ENCODE peak calls at places on chromosomes 16 and 17, in seven cellular contexts. E is breast epithelium, P is HEK293T, I is nucleus accumbens, H is RPMI8226, U is NCI-H1105, F is amygdala. O is an unnamed sample.

GRCh38 chr17:50764860-50765259 is 2.5 kb downstream of the ANKRD40CL start:
- DNase-seq in H (no peak), P (no peak), E (no peak), F (no peak), I (no peak), U (no peak), O (no peak)

GRCh38 chr17:78905111-78905510 is 2.1 kb upstream of the CEP295NL start:
- DNase-seq in H (no peak), F (no peak), I (no peak), E (no peak), P (no peak), U (no peak), O (no peak)

GRCh38 chr16:68275611-68276191 is 11.4 kb downstream of the SLC7A6 start:
- DNase-seq in E (no peak), I (no peak), F (no peak), U (peak), H (no peak), P (no peak), O (peak)

GRCh38 chr16:46775214-46775613 is 27.1 kb upstream of the MYLK3 start:
- DNase-seq in E (no peak), I (no peak), H (no peak), P (no peak), F (no peak), U (no peak), O (no peak)

GRCh38 chr17:35973333-35974260 is 7.7 kb downstream of the CCL16 start:
- DNase-seq in H (no peak), I (no peak), P (no peak), U (no peak), E (no peak), F (no peak), O (no peak)

GRCh38 chr16:11315499-11315898 is 29.8 kb upstream of the RMI2 start:
- DNase-seq in I (no peak), P (no peak), U (no peak), E (no peak), H (no peak), F (no peak), O (no peak)

GRCh38 chr16:6146874-6147425 is 1049.4 kb upstream of the EEF2KMT start:
- DNase-seq in F (no peak), I (no peak), H (no peak), E (no peak), U (no peak), P (no peak), O (no peak)

GRCh38 chr16:89312194-89312593 is 94.7 kb downstream of the ZNF778 start:
- DNase-seq in F (no peak), E (no peak), H (no peak), P (no peak), U (no peak), I (peak), O (no peak)

GRCh38 chr17:78316115-78316866 is 43.6 kb downstream of the SOCS3 start:
- DNase-seq in I (no peak), E (no peak), U (no peak), H (no peak), F (no peak), P (no peak), O (no peak)

GRCh38 chr17:45573915-45574314 is 83.4 kb upstream of the PLEKHM1 start:
- DNase-seq in I (no peak), U (no peak), E (no peak), P (no peak), H (no peak), F (no peak), O (no peak)

GRCh38 chr16:13150181-13150885 is 248.9 kb downstream of the SHISA9 start:
- DNase-seq in E (no peak), I (no peak), F (no peak), H (no peak), P (no peak), U (no peak), O (no peak)

GRCh38 chr16:72099377-72099818 is 5.8 kb downstream of the DHX38 start:
- DNase-seq in E (no peak), I (peak), U (peak), P (peak), F (no peak), H (peak), O (no peak)

GRCh38 chr16:62548095-62548494 is 511.9 kb upstream of the CDH8 start:
- DNase-seq in E (no peak), I (no peak), P (no peak), H (no peak), F (no peak), U (no peak), O (no peak)

O was measured in GF-D8.